ENCODE peak calls at places on chromosome 18, in four cellular contexts. I, E, D and A are unnamed samples.

GRCh38 chr18:77062518-77063003 is 70.0 kb downstream of the MBP start:
- DNase-seq in D (no peak), I (no peak), E (peak; percentile 82), A (no peak)

GRCh38 chr18:72674710-72675109 is 130.6 kb upstream of the CBLN2 start:
- DNase-seq in E (peak; percentile 89), D (no peak), I (no peak), A (no peak)

GRCh38 chr18:32019251-32019943 is 772 bp downstream of the RNF125 start:
- DNase-seq in I (peak; percentile 39), E (no peak), D (peak; percentile 64), A (no peak)

GRCh38 chr18:38851526-38851925 is 1285.9 kb upstream of the CELF4 start:
- DNase-seq in I (no peak), E (no peak), D (no peak), A (no peak)

GRCh38 chr18:5137261-5137660 is 59.8 kb downstream of the AKAIN1 start:
- DNase-seq in D (no peak), I (no peak), E (no peak), A (no peak)

GRCh38 chr18:59514193-59514592 is 155.1 kb upstream of the LMAN1 start:
- DNase-seq in I (peak; percentile 25), E (no peak), D (no peak), A (no peak)

GRCh38 chr18:27378396-27379094 is 193.4 kb upstream of the CHST9 start:
- DNase-seq in I (no peak), E (no peak), D (no peak), A (no peak)

GRCh38 chr18:63213331-63213900 is 106.2 kb downstream of the BCL2 start:
- DNase-seq in D (no peak), I (no peak), E (no peak), A (no peak)

GRCh38 chr18:2982452-2983172 is 30.3 kb downstream of the LPIN2 start:
- DNase-seq in E (no peak), D (no peak), I (peak; percentile 68), A (peak; percentile 49)

DNA sequence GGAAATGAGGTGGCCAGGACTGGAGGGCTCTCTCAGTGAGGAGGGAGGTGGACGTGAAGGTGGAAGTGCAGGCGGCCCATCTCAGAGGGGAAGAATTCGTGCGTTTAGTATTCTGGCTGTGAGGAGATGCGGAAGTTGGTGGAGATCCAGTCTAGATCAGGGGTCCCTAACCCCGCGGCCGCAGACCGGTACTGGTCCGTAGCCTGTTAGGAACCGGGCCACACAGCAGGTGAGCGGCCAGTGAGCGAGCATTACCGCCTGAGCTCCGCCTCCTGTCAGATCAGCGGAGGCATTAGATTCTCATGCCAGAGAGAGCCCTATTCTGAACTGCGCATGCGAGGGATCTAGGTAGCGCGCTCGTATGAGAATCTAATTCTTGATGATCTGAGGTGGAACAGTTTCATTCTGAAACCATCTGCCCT is 1.6 kb upstream of the FHOD3 start:
- DNase-seq in E (no peak), I (no peak), D (no peak), A (no peak)
- TF ChIP-seq NFIC in E (no peak), I (no peak), D (no peak), A (no peak)

DNA sequence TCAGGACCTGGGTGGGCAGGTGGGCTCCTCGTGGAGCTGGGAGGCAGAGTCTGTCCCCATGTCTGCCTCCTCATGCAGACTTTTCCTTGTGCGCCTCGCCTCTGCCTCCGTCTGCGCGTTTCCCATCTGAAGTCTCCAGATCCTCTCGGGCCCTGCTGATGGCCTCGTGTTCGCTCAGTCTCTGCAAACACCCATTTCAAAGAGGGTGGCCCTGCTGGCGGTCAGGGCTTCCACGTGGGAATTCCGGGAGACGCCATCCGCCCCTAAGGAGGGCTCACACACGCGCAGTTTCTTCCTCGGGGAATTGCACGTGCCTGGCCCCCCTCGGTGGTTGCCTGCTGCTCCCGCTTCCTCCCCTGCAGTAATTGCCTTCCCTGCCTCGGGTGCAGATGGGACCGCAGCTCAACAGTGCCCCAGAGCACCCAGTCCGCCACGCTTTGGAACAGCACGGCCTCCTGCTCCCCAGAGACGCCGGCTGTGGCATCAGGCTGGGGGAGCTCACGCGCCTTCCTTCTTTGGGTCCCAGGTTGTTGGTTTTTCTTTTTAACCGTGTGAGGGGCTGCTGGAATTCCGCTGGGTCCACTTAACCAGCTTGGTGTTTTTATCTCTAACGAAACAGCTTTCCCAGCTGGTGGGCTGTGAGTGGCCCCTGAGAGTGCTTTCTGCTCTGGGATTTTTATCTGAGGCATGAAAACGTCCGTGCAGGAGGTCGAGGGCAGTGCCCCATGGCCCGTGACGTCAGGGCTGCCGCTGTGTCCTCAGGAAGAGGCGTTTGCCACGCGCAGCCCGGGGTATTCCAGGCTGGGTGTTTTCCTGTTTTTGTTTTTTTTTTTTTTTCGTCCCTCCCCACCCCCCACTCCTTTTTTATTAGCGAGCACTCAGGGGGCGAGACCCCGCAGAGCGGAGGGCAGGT is 16.1 kb downstream of the NFATC1 start:
- DNase-seq in D (no peak), I (no peak), E (no peak), A (no peak)
- TF ChIP-seq NFIC in D (no peak), I (no peak), E (no peak), A (no peak)

GRCh38 chr18:48887294-48887904 is 63.4 kb downstream of the SMAD7 start:
- DNase-seq in E (no peak), I (no peak), D (no peak), A (no peak)

GRCh38 chr18:48886520-48887293 is 64.1 kb downstream of the SMAD7 start:
- DNase-seq in D (no peak), E (no peak), I (no peak), A (no peak)

GRCh38 chr18:48884306-48885235 is 66.2 kb downstream of the SMAD7 start:
- DNase-seq in E (no peak), I (no peak), D (no peak), A (no peak)

GRCh38 chr18:48885951-48886400 is 64.8 kb downstream of the SMAD7 start:
- DNase-seq in D (no peak), E (no peak), I (no peak), A (no peak)

GRCh38 chr18:48885266-48885950 is 65.4 kb downstream of the SMAD7 start:
- DNase-seq in D (no peak), I (no peak), E (no peak), A (no peak)
- TF ChIP-seq NFIC in D (no peak), I (no peak), E (no peak), A (no peak)

GRCh38 chr18:73691624-73692023 is 456.0 kb downstream of the FBXO15 start:
- DNase-seq in E (no peak), D (no peak), I (no peak), A (no peak)

GRCh38 chr18:73693091-73693490 is 454.5 kb downstream of the FBXO15 start:
- DNase-seq in I (no peak), E (no peak), D (no peak), A (no peak)

GRCh38 chr18:73688851-73689659 is 458.6 kb downstream of the FBXO15 start:
- DNase-seq in I (no peak), E (peak; percentile 20), D (no peak), A (no peak)

GRCh38 chr18:73690222-73690621 is 457.4 kb downstream of the FBXO15 start:
- DNase-seq in E (no peak), I (no peak), D (no peak), A (no peak)

GRCh38 chr18:73691118-73691517 is 456.5 kb downstream of the FBXO15 start:
- DNase-seq in D (no peak), E (no peak), I (no peak), A (no peak)
- TF ChIP-seq NFIC in D (no peak), E (no peak), I (no peak), A (no peak)

DNA sequence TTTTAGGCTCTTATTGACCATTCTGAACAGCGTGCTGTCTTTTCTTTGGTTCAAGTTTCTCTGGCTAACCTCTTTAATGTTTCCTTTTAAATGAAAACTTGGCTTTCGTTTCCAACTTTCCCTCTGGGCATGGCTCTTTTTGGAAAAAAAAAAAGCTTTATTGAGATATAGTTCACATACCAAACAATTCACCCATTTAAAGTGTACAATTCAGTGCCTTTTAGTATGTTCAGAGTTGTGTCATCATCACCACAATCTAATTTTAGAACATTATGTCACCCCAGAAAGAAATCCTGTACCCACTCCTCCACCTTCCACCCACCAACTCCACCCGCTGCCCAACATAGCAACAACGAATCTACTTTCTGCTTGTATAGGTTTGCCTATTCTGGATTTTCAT is 322.4 kb downstream of the ADCYAP1 start:
- DNase-seq in E (no peak), I (no peak), D (no peak), A (no peak)
- TF ChIP-seq NFIC in E (no peak), I (no peak), D (no peak), A (no peak)

GRCh38 chr18:54392621-54393023 is 34.9 kb downstream of the C18orf54 start:
- DNase-seq in D (peak; percentile 52), E (no peak), I (peak; percentile 52), A (peak; percentile 30)

GRCh38 chr18:54388203-54389142 is 30.8 kb downstream of the C18orf54 start:
- DNase-seq in E (peak; percentile 40), I (peak; percentile 80), D (no peak), A (peak; percentile 61)

GRCh38 chr18:54389143-54389505 is 31.4 kb downstream of the C18orf54 start:
- DNase-seq in E (no peak), I (no peak), D (no peak), A (no peak)

GRCh38 chr18:54393648-54394294 is 36.1 kb downstream of the C18orf54 start:
- DNase-seq in E (no peak), I (no peak), D (no peak), A (no peak)

GRCh38 chr18:54390838-54391237 is 33.1 kb downstream of the C18orf54 start:
- DNase-seq in E (no peak), I (no peak), D (no peak), A (no peak)
- TF ChIP-seq NFIC in E (no peak), I (no peak), D (no peak), A (no peak)

GRCh38 chr18:79888016-79888415 is 63.4 kb downstream of the SLC66A2 start:
- DNase-seq in D (no peak), I (no peak), E (no peak), A (no peak)
- TF ChIP-seq NFIC in D (no peak), I (no peak), E (no peak), A (no peak)

DNA sequence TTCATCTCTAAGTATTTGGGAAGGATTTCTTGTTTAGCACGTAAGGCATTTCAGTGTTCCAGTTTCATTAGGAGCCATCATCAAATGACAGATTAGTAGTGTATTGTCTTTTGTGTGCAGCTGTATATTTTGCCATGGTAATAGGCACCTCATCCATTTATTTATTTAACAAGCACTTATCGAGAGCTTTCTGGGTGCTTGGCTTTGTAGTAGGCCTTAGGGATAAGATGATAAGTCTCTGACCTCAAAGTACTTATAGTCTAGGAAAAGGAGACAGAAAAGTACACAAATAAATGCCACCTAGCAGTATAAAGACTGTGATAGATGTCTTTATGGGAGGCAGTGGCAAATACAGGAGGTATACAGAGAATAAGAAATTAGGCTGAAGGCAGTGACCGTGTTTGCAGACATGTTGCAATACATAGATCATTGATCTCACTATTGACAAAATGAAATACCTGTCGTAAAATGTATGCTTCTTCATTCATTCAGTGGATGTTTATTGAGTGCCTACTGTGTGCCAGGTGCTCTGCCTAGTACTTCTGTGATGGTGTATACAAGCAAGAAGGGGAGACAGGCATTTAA is 265.9 kb downstream of the SETBP1 start:
- DNase-seq in E (no peak), I (no peak), D (no peak), A (no peak)
- TF ChIP-seq NFIC in E (no peak), I (no peak), D (no peak), A (no peak)